ENCODE peak calls at places on chromosomes 2 and 18, in nine cellular contexts. One of them, this sample, is unnamed.

GRCh38 chr2:103942199-103942598 is 911.7 kb upstream of the POU3F3 start:
- DNase-seq in OCI-LY7: no peak
- DNase-seq in nephron progenitor cell: no peak
- DNase-seq in A549: no peak
- DNase-seq in upper lobe of right lung: no peak
- DNase-seq in fibroblast of the aortic adventitia: no peak
- DNase-seq in IMR-90: no peak
- DNase-seq in H9: no peak
- DNase-seq in fibroblast of lung: no peak
- DNase-seq in this sample: no peak

GRCh38 chr2:203737360-203737759 is 30.9 kb downstream of the CD28 start:
- DNase-seq in OCI-LY7: no peak
- DNase-seq in nephron progenitor cell: no peak
- DNase-seq in A549: no peak
- DNase-seq in upper lobe of right lung: no peak
- DNase-seq in fibroblast of the aortic adventitia: peak
- DNase-seq in IMR-90: peak
- DNase-seq in H9: no peak
- DNase-seq in fibroblast of lung: no peak
- DNase-seq in this sample: no peak

GRCh38 chr2:219688560-219689445 is 61.4 kb downstream of the SLC4A3 start:
- DNase-seq in OCI-LY7: no peak
- DNase-seq in nephron progenitor cell: no peak
- DNase-seq in A549: no peak
- DNase-seq in upper lobe of right lung: no peak
- DNase-seq in fibroblast of the aortic adventitia: peak
- DNase-seq in IMR-90: peak
- DNase-seq in H9: no peak
- DNase-seq in fibroblast of lung: peak
- DNase-seq in this sample: no peak

GRCh38 chr2:63432373-63432772 is 155.9 kb downstream of the WDPCP start:
- DNase-seq in OCI-LY7: no peak
- DNase-seq in nephron progenitor cell: no peak
- DNase-seq in A549: no peak
- DNase-seq in upper lobe of right lung: no peak
- DNase-seq in fibroblast of the aortic adventitia: peak
- DNase-seq in IMR-90: peak
- DNase-seq in H9: no peak
- DNase-seq in fibroblast of lung: peak
- DNase-seq in this sample: no peak

GRCh38 chr18:59690216-59691045 is 6.8 kb downstream of the CCBE1 start:
- DNase-seq in OCI-LY7: no peak
- DNase-seq in nephron progenitor cell: no peak
- DNase-seq in A549: no peak
- DNase-seq in upper lobe of right lung: no peak
- DNase-seq in fibroblast of the aortic adventitia: no peak
- DNase-seq in IMR-90: no peak
- DNase-seq in H9: peak
- DNase-seq in fibroblast of lung: peak
- DNase-seq in this sample: no peak

GRCh38 chr18:51190000-51190399 is 7.5 kb downstream of the MEX3C start:
- DNase-seq in OCI-LY7: no peak
- DNase-seq in nephron progenitor cell: no peak
- DNase-seq in A549: no peak
- DNase-seq in upper lobe of right lung: no peak
- DNase-seq in fibroblast of the aortic adventitia: no peak
- DNase-seq in IMR-90: no peak
- DNase-seq in H9: no peak
- DNase-seq in fibroblast of lung: no peak
- DNase-seq in this sample: no peak

GRCh38 chr2:84924173-84925106 is 19.0 kb downstream of the TMSB10 start:
- DNase-seq in OCI-LY7: peak
- DNase-seq in nephron progenitor cell: no peak
- DNase-seq in A549: no peak
- DNase-seq in upper lobe of right lung: no peak
- DNase-seq in fibroblast of the aortic adventitia: peak
- DNase-seq in IMR-90: peak
- DNase-seq in H9: peak
- DNase-seq in fibroblast of lung: no peak
- DNase-seq in this sample: no peak

GRCh38 chr2:237687666-237688065 is 60.3 kb downstream of the LRRFIP1 start:
- DNase-seq in OCI-LY7: no peak
- DNase-seq in nephron progenitor cell: no peak
- DNase-seq in A549: no peak
- DNase-seq in upper lobe of right lung: peak
- DNase-seq in fibroblast of the aortic adventitia: peak
- DNase-seq in IMR-90: peak
- DNase-seq in H9: no peak
- DNase-seq in fibroblast of lung: peak
- DNase-seq in this sample: peak

GRCh38 chr2:12709207-12709522 is 7.6 kb upstream of the TRIB2 start:
- DNase-seq in OCI-LY7: peak
- DNase-seq in nephron progenitor cell: no peak
- DNase-seq in A549: no peak
- DNase-seq in upper lobe of right lung: no peak
- DNase-seq in fibroblast of the aortic adventitia: no peak
- DNase-seq in IMR-90: no peak
- DNase-seq in H9: no peak
- DNase-seq in fibroblast of lung: no peak
- DNase-seq in this sample: no peak

GRCh38 chr18:66916834-66917233 is 312.9 kb upstream of the CDH19 start:
- DNase-seq in OCI-LY7: no peak
- DNase-seq in nephron progenitor cell: no peak
- DNase-seq in A549: no peak
- DNase-seq in upper lobe of right lung: no peak
- DNase-seq in fibroblast of the aortic adventitia: no peak
- DNase-seq in IMR-90: no peak
- DNase-seq in H9: no peak
- DNase-seq in fibroblast of lung: no peak
- DNase-seq in this sample: no peak

GRCh38 chr2:226658555-226658954 is 141.1 kb downstream of the IRS1 start:
- DNase-seq in OCI-LY7: no peak
- DNase-seq in nephron progenitor cell: no peak
- DNase-seq in A549: no peak
- DNase-seq in upper lobe of right lung: no peak
- DNase-seq in fibroblast of the aortic adventitia: peak
- DNase-seq in IMR-90: no peak
- DNase-seq in H9: no peak
- DNase-seq in fibroblast of lung: no peak
- DNase-seq in this sample: no peak

GRCh38 chr2:18828296-18828695 is 238.9 kb upstream of the NT5C1B start:
- DNase-seq in OCI-LY7: no peak
- DNase-seq in nephron progenitor cell: no peak
- DNase-seq in A549: no peak
- DNase-seq in upper lobe of right lung: no peak
- DNase-seq in fibroblast of the aortic adventitia: no peak
- DNase-seq in IMR-90: no peak
- DNase-seq in H9: no peak
- DNase-seq in fibroblast of lung: no peak
- DNase-seq in this sample: no peak

GRCh38 chr2:12931211-12931844 is 214.6 kb downstream of the TRIB2 start:
- DNase-seq in OCI-LY7: peak
- DNase-seq in nephron progenitor cell: peak
- DNase-seq in A549: peak
- DNase-seq in upper lobe of right lung: no peak
- DNase-seq in fibroblast of the aortic adventitia: peak
- DNase-seq in IMR-90: peak
- DNase-seq in H9: no peak
- DNase-seq in fibroblast of lung: peak
- DNase-seq in this sample: no peak

GRCh38 chr2:8714283-8714682 is 32.4 kb downstream of the ID2 start:
- DNase-seq in OCI-LY7: no peak
- DNase-seq in nephron progenitor cell: no peak
- DNase-seq in A549: no peak
- DNase-seq in upper lobe of right lung: no peak
- DNase-seq in fibroblast of the aortic adventitia: no peak
- DNase-seq in IMR-90: no peak
- DNase-seq in H9: no peak
- DNase-seq in fibroblast of lung: no peak
- DNase-seq in this sample: no peak

GRCh38 chr2:96931966-96932365 is 54.4 kb downstream of the FAM178B start:
- DNase-seq in OCI-LY7: no peak
- DNase-seq in nephron progenitor cell: no peak
- DNase-seq in A549: no peak
- DNase-seq in upper lobe of right lung: no peak
- DNase-seq in fibroblast of the aortic adventitia: no peak
- DNase-seq in IMR-90: no peak
- DNase-seq in H9: no peak
- DNase-seq in fibroblast of lung: no peak
- DNase-seq in this sample: peak

GRCh38 chr2:234483568-234484251 is 13.2 kb downstream of the ARL4C start:
- DNase-seq in OCI-LY7: peak
- DNase-seq in nephron progenitor cell: no peak
- DNase-seq in A549: no peak
- DNase-seq in upper lobe of right lung: no peak
- DNase-seq in fibroblast of the aortic adventitia: no peak
- DNase-seq in IMR-90: no peak
- DNase-seq in H9: peak
- DNase-seq in fibroblast of lung: peak
- DNase-seq in this sample: peak
- TF ChIP-seq CTCF in OCI-LY7: peak
- TF ChIP-seq CTCF in nephron progenitor cell: no peak
- TF ChIP-seq CTCF in A549: no peak
- TF ChIP-seq CTCF in upper lobe of right lung: peak
- TF ChIP-seq CTCF in fibroblast of the aortic adventitia: peak
- TF ChIP-seq CTCF in IMR-90: peak
- TF ChIP-seq CTCF in H9: peak
- TF ChIP-seq CTCF in fibroblast of lung: no peak
- TF ChIP-seq CTCF in this sample: peak

GRCh38 chr2:148967056-148967455 is 71.4 kb upstream of the LYPD6B start:
- DNase-seq in OCI-LY7: no peak
- DNase-seq in nephron progenitor cell: no peak
- DNase-seq in A549: no peak
- DNase-seq in upper lobe of right lung: no peak
- DNase-seq in fibroblast of the aortic adventitia: no peak
- DNase-seq in IMR-90: no peak
- DNase-seq in H9: no peak
- DNase-seq in fibroblast of lung: no peak
- DNase-seq in this sample: no peak

GRCh38 chr2:148968776-148969175 is 69.7 kb upstream of the LYPD6B start:
- DNase-seq in OCI-LY7: no peak
- DNase-seq in nephron progenitor cell: no peak
- DNase-seq in A549: no peak
- DNase-seq in upper lobe of right lung: no peak
- DNase-seq in fibroblast of the aortic adventitia: no peak
- DNase-seq in IMR-90: no peak
- DNase-seq in H9: no peak
- DNase-seq in fibroblast of lung: no peak
- DNase-seq in this sample: no peak

GRCh38 chr2:148966432-148966758 is 72.1 kb upstream of the LYPD6B start:
- DNase-seq in OCI-LY7: no peak
- DNase-seq in nephron progenitor cell: no peak
- DNase-seq in A549: no peak
- DNase-seq in upper lobe of right lung: no peak
- DNase-seq in fibroblast of the aortic adventitia: no peak
- DNase-seq in IMR-90: no peak
- DNase-seq in H9: no peak
- DNase-seq in fibroblast of lung: no peak
- DNase-seq in this sample: no peak

GRCh38 chr2:148965596-148966431 is 72.7 kb upstream of the LYPD6B start:
- DNase-seq in OCI-LY7: peak
- DNase-seq in nephron progenitor cell: no peak
- DNase-seq in A549: no peak
- DNase-seq in upper lobe of right lung: no peak
- DNase-seq in fibroblast of the aortic adventitia: no peak
- DNase-seq in IMR-90: no peak
- DNase-seq in H9: no peak
- DNase-seq in fibroblast of lung: no peak
- DNase-seq in this sample: no peak

DNA sequence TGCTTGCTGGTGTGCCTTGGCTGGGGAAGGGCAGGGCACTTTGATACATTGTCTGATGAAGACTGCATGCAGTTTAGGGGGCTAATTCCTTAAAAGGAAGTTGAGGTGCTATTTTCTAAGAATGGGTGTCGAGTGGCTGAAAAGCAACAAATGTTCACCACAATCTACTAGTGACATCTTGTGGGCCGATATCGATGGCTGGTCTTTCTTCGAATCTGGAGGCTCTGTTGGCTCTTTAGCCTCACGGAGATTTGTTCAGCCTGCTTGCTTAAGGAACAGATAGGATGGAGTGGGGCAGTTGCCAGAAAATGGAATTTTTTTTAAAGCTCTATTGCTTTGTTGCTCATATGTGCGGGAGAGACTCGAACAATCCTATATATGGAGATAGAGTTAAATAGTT is 71.0 kb upstream of the LYPD6B start:
- DNase-seq in OCI-LY7: no peak
- DNase-seq in nephron progenitor cell: no peak
- DNase-seq in A549: no peak
- DNase-seq in upper lobe of right lung: no peak
- DNase-seq in fibroblast of the aortic adventitia: peak
- DNase-seq in IMR-90: peak
- DNase-seq in H9: no peak
- DNase-seq in fibroblast of lung: peak
- DNase-seq in this sample: no peak
- TF ChIP-seq CTCF in OCI-LY7: no peak
- TF ChIP-seq CTCF in nephron progenitor cell: no peak
- TF ChIP-seq CTCF in A549: no peak
- TF ChIP-seq CTCF in upper lobe of right lung: no peak
- TF ChIP-seq CTCF in fibroblast of the aortic adventitia: peak
- TF ChIP-seq CTCF in IMR-90: peak
- TF ChIP-seq CTCF in H9: no peak
- TF ChIP-seq CTCF in fibroblast of lung: peak
- TF ChIP-seq CTCF in this sample: no peak

DNA sequence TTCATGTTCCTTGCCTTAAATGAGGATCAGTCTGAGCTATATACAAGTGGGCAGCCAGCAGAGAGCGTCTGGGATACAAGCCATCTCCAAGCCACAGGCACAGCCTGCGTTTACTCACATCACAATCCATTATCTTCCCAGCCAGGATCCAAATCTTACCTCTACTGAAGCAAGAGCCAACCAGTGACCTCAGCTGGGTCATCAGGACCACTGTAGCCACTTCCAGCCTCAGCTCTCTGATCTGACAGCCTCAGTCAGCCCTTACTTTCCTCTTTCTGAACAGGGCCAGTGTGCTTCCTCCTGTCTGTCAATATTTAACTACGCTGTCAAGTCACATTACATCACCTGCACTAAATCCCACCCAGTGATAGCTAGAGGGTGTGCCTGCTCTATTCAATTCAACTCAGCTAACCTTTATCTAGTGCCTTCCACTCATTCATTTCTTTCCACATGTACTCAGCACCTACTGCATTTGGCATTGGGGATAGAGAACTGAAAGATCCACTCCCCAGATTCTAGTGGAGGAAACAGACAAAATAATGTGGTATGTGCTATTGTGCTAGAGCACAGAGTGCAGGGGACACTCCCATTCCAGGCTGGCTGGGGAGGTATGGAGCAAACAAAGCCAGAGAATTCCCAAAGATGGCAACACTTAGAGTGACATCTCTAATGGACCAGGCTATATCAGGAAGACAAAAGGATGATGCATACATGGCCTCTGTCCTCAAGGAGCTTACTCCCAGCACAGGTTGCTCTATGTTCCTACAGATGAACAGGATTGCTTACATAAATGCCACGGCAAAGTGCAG is 146.5 kb downstream of the NCKAP5 start:
- DNase-seq in OCI-LY7: no peak
- DNase-seq in nephron progenitor cell: no peak
- DNase-seq in A549: no peak
- DNase-seq in upper lobe of right lung: no peak
- DNase-seq in fibroblast of the aortic adventitia: peak
- DNase-seq in IMR-90: peak
- DNase-seq in H9: no peak
- DNase-seq in fibroblast of lung: peak
- DNase-seq in this sample: no peak
- TF ChIP-seq CTCF in OCI-LY7: no peak
- TF ChIP-seq CTCF in nephron progenitor cell: no peak
- TF ChIP-seq CTCF in A549: peak
- TF ChIP-seq CTCF in upper lobe of right lung: no peak
- TF ChIP-seq CTCF in fibroblast of the aortic adventitia: peak
- TF ChIP-seq CTCF in IMR-90: peak
- TF ChIP-seq CTCF in H9: no peak
- TF ChIP-seq CTCF in fibroblast of lung: peak
- TF ChIP-seq CTCF in this sample: no peak

GRCh38 chr2:17573085-17573805 is 32.7 kb downstream of the VSNL1 start:
- DNase-seq in OCI-LY7: peak
- DNase-seq in nephron progenitor cell: no peak
- DNase-seq in A549: no peak
- DNase-seq in upper lobe of right lung: no peak
- DNase-seq in fibroblast of the aortic adventitia: peak
- DNase-seq in IMR-90: no peak
- DNase-seq in H9: no peak
- DNase-seq in fibroblast of lung: peak
- DNase-seq in this sample: no peak
- TF ChIP-seq CTCF in OCI-LY7: peak
- TF ChIP-seq CTCF in nephron progenitor cell: peak
- TF ChIP-seq CTCF in A549: no peak
- TF ChIP-seq CTCF in upper lobe of right lung: peak
- TF ChIP-seq CTCF in fibroblast of the aortic adventitia: peak
- TF ChIP-seq CTCF in IMR-90: peak
- TF ChIP-seq CTCF in H9: peak
- TF ChIP-seq CTCF in fibroblast of lung: peak
- TF ChIP-seq CTCF in this sample: no peak